ENCODE peak calls at places on chromosome 5, in four cellular contexts. M is upper lobe of right lung, B is cardiac fibroblast, R is lower leg skin. L is an unnamed sample.

GRCh38 chr5:30991462-30991861 is 202.0 kb upstream of the CDH6 start:
- DNase-seq in M (no peak), B (no peak), R (no peak), L (no peak)

GRCh38 chr5:170218730-170219129 is 14.1 kb upstream of the C5orf58 start:
- DNase-seq in B (no peak), R (no peak), M (no peak), L (no peak)

GRCh38 chr5:86997501-86997900 is 270.2 kb upstream of the RASA1 start:
- DNase-seq in R (no peak), B (peak), M (no peak), L (no peak)

GRCh38 chr5:16540421-16540820 is 74.8 kb upstream of the ZNF622 start:
- DNase-seq in R (peak), M (no peak), B (peak), L (no peak)

GRCh38 chr5:154078305-154078704 is 39.5 kb downstream of the MFAP3 start:
- DNase-seq in M (no peak), B (peak), R (no peak), L (no peak)

GRCh38 chr5:60287174-60287771 is 393.7 kb upstream of the PDE4D start:
- DNase-seq in B (peak), R (no peak), M (peak), L (peak)

GRCh38 chr5:20601678-20602100 is 613.7 kb upstream of the CDH18 start:
- DNase-seq in M (no peak), B (peak), R (no peak), L (no peak)

GRCh38 chr5:103411721-103412120 is 150.9 kb downstream of the NUDT12 start:
- DNase-seq in M (no peak), B (no peak), R (no peak), L (no peak)

GRCh38 chr5:150582281-150582791 is 58.1 kb upstream of the SYNPO start:
- DNase-seq in R (no peak), B (peak), M (peak), L (peak)

GRCh38 chr5:77774981-77775772 is 962 bp downstream of the TBCA start:
- DNase-seq in R (no peak), B (no peak), M (no peak), L (no peak)

GRCh38 chr5:163503106-163504090 is 2.0 kb upstream of the MAT2B start:
- DNase-seq in M (peak), R (peak), B (peak), L (peak)

GRCh38 chr5:88680253-88681132 is 202.5 kb downstream of the MEF2C start:
- DNase-seq in M (peak), R (peak), B (peak), L (peak)

GRCh38 chr5:140181002-140181483 is 6.1 kb downstream of the CYSTM1 start:
- DNase-seq in M (no peak), B (no peak), R (no peak), L (peak)

GRCh38 chr5:38714703-38715355 is 131.0 kb upstream of the OSMR start:
- DNase-seq in R (no peak), B (no peak), M (no peak), L (no peak)

GRCh38 chr5:136030956-136031611 is 2.3 kb downstream of the TGFBI start:
- DNase-seq in B (no peak), M (no peak), R (peak), L (no peak)

GRCh38 chr5:151214614-151215545 is 9.0 kb downstream of the CCDC69 start:
- DNase-seq in B (no peak), R (peak), M (no peak), L (peak)

GRCh38 chr5:138459311-138459710 is 6.0 kb upstream of the EGR1 start:
- DNase-seq in B (no peak), R (no peak), M (peak), L (peak)

GRCh38 chr5:126139086-126139485 is 284.1 kb upstream of the GRAMD2B start:
- DNase-seq in R (no peak), B (no peak), M (no peak), L (no peak)

GRCh38 chr5:60161340-60161934 is 267.9 kb upstream of the PDE4D start:
- DNase-seq in B (peak), M (no peak), R (no peak), L (no peak)

GRCh38 chr5:57710126-57710525 is 227.5 kb upstream of the ACTBL2 start:
- DNase-seq in B (no peak), M (no peak), R (no peak), L (no peak)

GRCh38 chr5:107806705-107807104 is 136.0 kb upstream of the EFNA5 start:
- DNase-seq in B (no peak), M (no peak), R (no peak), L (no peak)

GRCh38 chr5:149367249-149367971 is 9.6 kb downstream of the PCYOX1L start:
- DNase-seq in B (peak), M (no peak), R (peak), L (peak)

GRCh38 chr5:10220253-10220652 is 29.4 kb downstream of the ATPSCKMT start:
- DNase-seq in M (no peak), R (no peak), B (no peak), L (no peak)

GRCh38 chr5:168318237-168318636 is 26.8 kb downstream of the WWC1 start:
- DNase-seq in B (no peak), M (no peak), R (no peak), L (no peak)

GRCh38 chr5:140239939-140240700 is 62.8 kb downstream of the PFDN1 start:
- DNase-seq in M (peak), R (peak), B (peak), L (peak)

GRCh38 chr5:179319741-179320281 is 25.4 kb downstream of the ADAMTS2 start:
- DNase-seq in B (peak), M (peak), R (peak), L (no peak)

GRCh38 chr5:133108481-133108921 is 56.7 kb downstream of the HSPA4 start:
- DNase-seq in R (no peak), B (no peak), M (no peak), L (no peak)

GRCh38 chr5:61416010-61416409 is 84.0 kb downstream of the ZSWIM6 start:
- DNase-seq in M (no peak), B (no peak), R (no peak), L (no peak)

DNA sequence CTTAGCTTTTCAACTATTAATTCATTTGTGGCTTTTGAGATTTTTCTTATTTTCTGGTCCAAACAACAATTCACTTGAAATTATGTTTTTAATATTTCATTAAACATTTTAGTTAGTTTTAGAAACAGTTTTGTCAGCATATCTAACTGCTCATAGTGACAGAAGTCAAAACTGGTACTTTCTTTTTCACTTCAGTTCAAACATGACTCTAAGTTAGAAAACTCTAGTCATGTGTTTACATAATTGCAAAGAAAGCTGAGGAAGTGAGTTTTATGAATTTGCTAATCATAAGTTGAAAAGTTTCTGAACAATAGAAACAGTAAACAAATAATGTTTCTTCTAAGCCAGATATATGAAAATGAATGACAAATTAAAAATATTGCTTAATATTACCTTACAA is 1931.0 kb downstream of the EFNA5 start:
- DNase-seq in R (no peak), M (no peak), B (no peak), L (no peak)
- H3K4me3 ChIP-seq in R (no peak), M (no peak), B (no peak), L (no peak)

DNA sequence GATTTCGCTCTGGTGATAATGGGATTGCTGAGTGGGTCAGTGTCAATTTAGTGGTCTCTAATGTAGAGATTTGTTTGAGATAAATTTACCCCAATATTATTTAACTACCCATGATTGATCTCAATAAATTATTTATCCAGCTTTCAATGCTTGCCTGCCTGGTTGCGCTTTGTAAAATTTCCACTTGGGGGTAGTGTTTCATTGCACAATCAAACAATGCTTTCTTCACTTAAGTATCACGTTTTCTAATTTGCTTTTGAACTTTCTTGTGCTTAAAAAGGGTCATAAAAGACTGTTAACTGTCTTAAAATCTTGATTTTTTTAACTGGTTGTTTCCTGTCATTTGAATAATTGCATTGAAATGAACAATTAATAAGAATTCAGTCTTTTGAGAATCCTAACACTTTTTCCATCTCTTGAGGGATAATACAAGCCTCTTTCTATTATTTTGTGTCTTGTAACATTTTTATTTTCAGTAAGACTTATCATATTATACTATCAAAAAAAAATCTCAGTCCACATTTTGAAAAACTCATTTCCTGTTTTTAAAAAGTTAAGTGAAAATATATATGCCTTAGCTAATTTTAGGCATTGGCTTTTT is 18.7 kb downstream of the HSD17B4 start:
- DNase-seq in R (no peak), M (no peak), B (peak), L (no peak)
- H3K4me3 ChIP-seq in R (no peak), M (no peak), B (no peak), L (no peak)

DNA sequence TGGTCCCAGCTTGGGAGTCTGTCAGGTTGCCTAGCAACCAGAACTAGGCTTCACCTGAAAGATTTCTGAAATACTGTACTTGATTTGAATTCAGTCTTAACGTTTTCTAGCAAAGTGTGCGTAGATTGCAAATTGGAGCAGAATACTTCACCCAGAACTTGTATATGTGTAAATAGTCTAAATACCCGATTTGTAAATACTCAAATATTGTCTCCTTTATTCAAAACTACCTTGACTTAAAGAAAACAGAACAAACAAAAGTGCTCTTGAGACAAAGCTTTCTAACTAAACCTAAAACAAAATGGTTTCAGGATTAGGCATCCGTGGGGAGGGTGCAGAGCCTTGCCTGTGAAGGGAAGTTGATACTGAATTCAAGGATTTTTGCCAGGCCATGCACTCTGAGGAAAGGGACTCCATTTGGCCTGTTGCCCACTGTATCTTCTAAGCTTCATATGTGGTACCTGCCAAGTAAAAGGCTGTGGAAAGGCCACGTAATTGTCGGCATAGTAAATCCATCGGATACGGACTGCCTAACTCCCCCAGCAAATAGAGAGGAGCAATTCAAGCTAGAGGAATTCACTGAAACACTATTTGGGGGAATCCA is 744 bp upstream of the HMGCS1 start:
- DNase-seq in R (no peak), B (peak), M (no peak), L (no peak)
- H3K4me3 ChIP-seq in R (no peak), B (no peak), M (peak), L (peak)

DNA sequence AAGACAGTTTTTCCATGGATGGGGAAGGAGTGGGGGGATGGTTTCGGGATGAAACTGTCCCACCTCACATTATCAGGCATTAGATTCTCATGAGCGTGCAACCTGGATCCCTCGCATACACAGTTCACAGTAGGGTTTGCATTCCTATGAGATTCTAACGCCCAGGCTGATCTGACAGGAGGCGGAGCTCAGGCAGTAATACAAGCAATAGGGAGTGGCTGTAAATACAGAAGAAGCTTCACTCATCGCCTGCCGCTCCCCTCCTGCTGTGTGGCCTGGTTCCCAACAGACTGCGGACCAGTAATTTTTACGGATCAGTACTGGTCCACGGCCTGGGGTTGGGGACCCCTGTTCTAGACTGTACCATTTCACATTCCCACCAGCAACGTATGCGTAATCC is 68.3 kb upstream of the OTULINL start:
- DNase-seq in B (no peak), R (peak), M (no peak), L (peak)
- H3K4me3 ChIP-seq in B (no peak), R (no peak), M (no peak), L (no peak)

GRCh38 chr5:1135696-1136525 is 24.0 kb upstream of the SLC12A7 start:
- DNase-seq in B (no peak), M (no peak), R (no peak), L (no peak)
- H3K4me3 ChIP-seq in B (no peak), M (no peak), R (no peak), L (no peak)